ENCODE peak calls at places on chromosomes 1 and 21, in eight cellular contexts. Y is SHP77, D is retina, U is HAP-1, K is left ventricle myocardium superior, Q is PC-3, O is NCI-H510A treated with DMSO at 0.1 percent for 48 hours, R is GOT3. A is an unnamed sample.

GRCh38 chr1:193285626-193286025 is 99.2 kb upstream of the B3GALT2 start:
- DNase-seq in D (no peak), K (no peak), Q (no peak), O (no peak), R (no peak), Y (no peak), U (no peak), A (no peak)

GRCh38 chr1:175390081-175390481 is 197.5 kb upstream of the KIAA0040 start:
- DNase-seq in R (no peak), D (no peak), O (no peak), Y (no peak), Q (no peak), K (no peak), U (no peak), A (no peak)

GRCh38 chr1:164296172-164296571 is 262.8 kb upstream of the PBX1 start:
- DNase-seq in Q (no peak), O (no peak), D (no peak), U (no peak), R (no peak), Y (no peak), K (peak; percentile 53), A (no peak)

GRCh38 chr1:53551428-53551995 is 92.3 kb downstream of the DMRTB1 start:
- DNase-seq in Q (no peak), K (peak; percentile 14), Y (no peak), R (no peak), D (no peak), U (no peak), O (no peak), A (no peak)

GRCh38 chr1:43492816-43493215 is 37.9 kb upstream of the PTPRF start:
- DNase-seq in O (no peak), Q (peak; percentile 83), D (no peak), Y (no peak), U (no peak), K (no peak), R (no peak), A (no peak)

GRCh38 chr1:45084562-45084961 is 72.5 kb downstream of the UROD start:
- DNase-seq in Y (no peak), O (no peak), Q (no peak), D (no peak), U (no peak), K (no peak), R (no peak), A (no peak)

GRCh38 chr1:20604678-20605077 is 15.8 kb downstream of the CDA start:
- DNase-seq in K (no peak), R (no peak), U (no peak), D (no peak), Q (peak; percentile 55), Y (no peak), O (no peak), A (no peak)

GRCh38 chr1:67441183-67441582 is 11.0 kb upstream of the SERBP1 start:
- DNase-seq in Y (no peak), K (peak; percentile 43), U (peak; percentile 54), R (peak; percentile 8), D (no peak), Q (peak; percentile 35), O (no peak), A (no peak)

GRCh38 chr1:8025671-8026144 is 401 bp downstream of the ERRFI1 start:
- DNase-seq in U (no peak), O (no peak), Y (no peak), K (no peak), Q (no peak), D (peak; percentile 73), R (no peak), A (no peak)

GRCh38 chr1:94672934-94673333 is 131.4 kb upstream of the F3 start:
- DNase-seq in D (no peak), K (no peak), Y (no peak), R (no peak), Q (no peak), U (no peak), O (no peak), A (no peak)

GRCh38 chr1:165856606-165857005 is 29.2 kb downstream of the UCK2 start:
- DNase-seq in O (no peak), Y (no peak), K (no peak), Q (no peak), R (no peak), U (peak; percentile 25), D (no peak), A (no peak)

GRCh38 chr1:100708476-100709062 is 11.0 kb upstream of the VCAM1 start:
- DNase-seq in Y (no peak), R (no peak), O (no peak), K (no peak), U (no peak), Q (no peak), D (no peak), A (no peak)

GRCh38 chr1:53525595-53525994 is 66.4 kb downstream of the DMRTB1 start:
- DNase-seq in Q (no peak), R (no peak), U (no peak), Y (no peak), K (no peak), D (no peak), O (no peak), A (no peak)

GRCh38 chr1:165597883-165598675 is 33.0 kb upstream of the MGST3 start:
- DNase-seq in D (peak; percentile 94), Q (peak; percentile 98), R (peak; percentile 93), O (peak; percentile 90), K (peak; percentile 97), Y (peak; percentile 96), U (peak; percentile 90), A (peak; percentile 97)

GRCh38 chr1:65395887-65396612 is 24.4 kb upstream of the LEPR start:
- DNase-seq in Y (no peak), O (peak; percentile 71), U (no peak), Q (peak; percentile 13), D (no peak), R (peak; percentile 10), K (no peak), A (no peak)

GRCh38 chr21:31558839-31559367 is 100.6 kb upstream of the SOD1 start:
- DNase-seq in K (peak; percentile 90), R (peak; percentile 84), Y (peak; percentile 79), O (peak; percentile 92), U (no peak), D (peak; percentile 97), Q (peak; percentile 92), A (peak; percentile 98)

GRCh38 chr1:233389867-233390266 is 62.3 kb downstream of the MAP3K21 start:
- DNase-seq in D (no peak), U (no peak), K (no peak), Y (no peak), Q (no peak), R (no peak), O (no peak), A (no peak)

GRCh38 chr1:12851779-12852178 is 3.3 kb upstream of the HNRNPCL1 start:
- DNase-seq in Q (peak; percentile 28), R (peak; percentile 8), D (no peak), Y (no peak), O (no peak), K (no peak), U (no peak), A (no peak)

GRCh38 chr21:45118099-45118498 is 43.7 kb downstream of the ADARB1 start:
- DNase-seq in O (no peak), D (no peak), Y (no peak), U (no peak), K (no peak), Q (no peak), R (no peak), A (no peak)

GRCh38 chr1:226602186-226603029 is 53.8 kb downstream of the STUM start:
- DNase-seq in Y (no peak), R (no peak), K (peak; percentile 73), O (no peak), D (no peak), U (no peak), Q (no peak), A (no peak)

GRCh38 chr1:164701221-164701761 is 142.3 kb downstream of the PBX1 start:
- DNase-seq in D (no peak), U (no peak), K (no peak), Y (no peak), Q (no peak), O (no peak), R (no peak), A (no peak)

GRCh38 chr21:34930971-34931370 is 118.1 kb downstream of the RUNX1 start:
- DNase-seq in Q (no peak), K (no peak), Y (no peak), U (no peak), O (no peak), D (no peak), R (no peak), A (no peak)

GRCh38 chr1:169538998-169539871 is 47.0 kb downstream of the F5 start:
- DNase-seq in R (no peak), O (no peak), Y (no peak), Q (peak; percentile 99), D (no peak), K (no peak), U (no peak), A (no peak)

GRCh38 chr1:216925962-216926361 is 202.7 kb upstream of the ESRRG start:
- DNase-seq in D (no peak), Q (no peak), Y (no peak), O (no peak), K (no peak), U (no peak), R (no peak), A (no peak)

GRCh38 chr1:36238433-36238832 is 14.2 kb downstream of the THRAP3 start:
- DNase-seq in D (no peak), O (no peak), Q (no peak), Y (no peak), U (no peak), K (no peak), R (no peak), A (no peak)

GRCh38 chr1:160726498-160727391 is 12.3 kb upstream of the SLAMF7 start:
- DNase-seq in U (peak; percentile 84), Q (peak; percentile 93), D (peak; percentile 77), O (peak; percentile 40), Y (peak; percentile 39), R (no peak), K (no peak), A (no peak)

GRCh38 chr1:202856034-202856433 is 32.9 kb downstream of the RABIF start:
- DNase-seq in D (no peak), K (no peak), R (no peak), U (no peak), Q (no peak), O (no peak), Y (no peak), A (no peak)

GRCh38 chr1:157199421-157199755 is 61.2 kb upstream of the ETV3 start:
- DNase-seq in R (no peak), Y (no peak), Q (no peak), O (no peak), D (no peak), U (no peak), K (no peak), A (no peak)

GRCh38 chr1:203519053-203519770 is 25.3 kb downstream of the OPTC start:
- DNase-seq in R (no peak), U (no peak), Q (no peak), Y (no peak), D (no peak), O (no peak), K (no peak), A (no peak)

GRCh38 chr1:25011966-25012625 is 82.0 kb upstream of the RUNX3 start:
- DNase-seq in O (peak; percentile 43), U (no peak), Q (no peak), D (no peak), R (no peak), Y (no peak), K (no peak), A (no peak)

GRCh38 chr1:84398175-84398574 is at the start of gene DNASE2B:
- DNase-seq in O (no peak), K (no peak), Y (no peak), D (no peak), R (no peak), Q (no peak), U (no peak), A (no peak)

GRCh38 chr1:36415661-36416346 is 18.1 kb upstream of the LSM10 start:
- DNase-seq in K (no peak), R (no peak), Q (no peak), D (no peak), O (no peak), Y (no peak), U (no peak), A (no peak)

GRCh38 chr1:170284425-170284824 is 138.7 kb downstream of the NTMT2 start:
- DNase-seq in K (no peak), U (no peak), Q (no peak), R (no peak), O (no peak), D (peak; percentile 6), Y (no peak), A (no peak)

GRCh38 chr1:239763850-239764249 is 327.8 kb upstream of the FMN2 start:
- DNase-seq in R (no peak), O (no peak), D (no peak), Q (no peak), Y (no peak), K (no peak), U (no peak), A (no peak)